ENCODE peak calls at places on chromosomes 16 and 17, in nine cellular contexts. B, O, A, E, T, N, J, S and P are unnamed samples.

GRCh38 chr16:28526201-28527099 is 12.3 kb downstream of the NUPR1 start:
- DNase-seq in B (no peak), A (no peak), E (no peak), T (no peak), S (no peak), N (no peak), O (no peak), J (no peak), P (no peak)

GRCh38 chr16:82631701-82632685 is 5.2 kb downstream of the CDH13 start:
- DNase-seq in O (no peak), S (peak; percentile 20), A (peak; percentile 90), N (no peak), J (no peak), E (no peak), T (no peak), B (no peak), P (no peak)

GRCh38 chr16:78240459-78241222 is 141.2 kb downstream of the WWOX start:
- DNase-seq in O (no peak), S (no peak), J (peak; percentile 65), B (no peak), N (no peak), A (no peak), E (peak; percentile 42), T (no peak), P (peak; percentile 75)

GRCh38 chr17:39193346-39193745 is 4.1 kb downstream of the CACNB1 start:
- DNase-seq in S (peak; percentile 72), B (no peak), J (no peak), O (no peak), N (no peak), T (no peak), E (no peak), A (peak; percentile 93), P (no peak)

GRCh38 chr16:89052824-89053724 is 40.6 kb upstream of the ACSF3 start:
- DNase-seq in S (no peak), N (peak; percentile 3), J (peak; percentile 88), A (no peak), E (no peak), T (no peak), B (no peak), O (no peak), P (peak; percentile 95)

GRCh38 chr16:997440-998051 is 16.0 kb downstream of the SOX8 start:
- DNase-seq in O (no peak), E (no peak), S (no peak), B (peak; percentile 41), N (peak; percentile 39), J (peak; percentile 72), A (no peak), T (no peak), P (peak; percentile 75)

GRCh38 chr17:55433029-55433628 is 11.5 kb upstream of the MMD start:
- DNase-seq in A (no peak), E (no peak), S (no peak), T (no peak), O (no peak), N (no peak), J (no peak), B (no peak), P (peak; percentile 54)

GRCh38 chr16:81487301-81487720 is 42.7 kb downstream of the CMIP start:
- DNase-seq in A (no peak), E (no peak), T (no peak), O (no peak), N (no peak), J (no peak), S (peak; percentile 11), B (no peak), P (no peak)

GRCh38 chr17:75105269-75106080 is 4.3 kb upstream of the ARMC7 start:
- DNase-seq in O (no peak), B (no peak), N (no peak), J (peak; percentile 85), E (peak; percentile 81), A (peak; percentile 41), T (peak; percentile 59), S (peak; percentile 46), P (peak; percentile 76)

GRCh38 chr17:37792787-37793186 is 47.9 kb upstream of the HNF1B start:
- DNase-seq in A (no peak), S (no peak), E (no peak), J (no peak), B (no peak), O (no peak), N (no peak), T (no peak), P (no peak)

GRCh38 chr17:42198897-42199296 is 4.6 kb upstream of the GHDC start:
- DNase-seq in T (no peak), N (no peak), A (no peak), S (no peak), E (no peak), J (no peak), O (no peak), B (no peak), P (no peak)

GRCh38 chr16:66844342-66845079 is at the start of gene CA7:
- DNase-seq in S (no peak), O (peak; percentile 51), E (peak; percentile 79), A (no peak), B (no peak), J (no peak), T (no peak), N (no peak), P (no peak)